ENCODE peak calls at places on chromosomes 12 and 14, in four cellular contexts. One of them, this sample, is unnamed.

GRCh38 chr12:109473006-109473405 is 4.1 kb downstream of the KCTD10 start:
- DNase-seq in posterior cingulate gyrus: no peak
- DNase-seq in activated T-cell treated with anti-CD3 and anti-CD28 coated beads, Interleukin-2, amount 50 U/mL, for 48 hours: no peak
- DNase-seq in cardiac fibroblast: no peak
- DNase-seq in this sample: no peak

GRCh38 chr14:51652168-51653095 is 722 bp downstream of the FRMD6 start:
- DNase-seq in posterior cingulate gyrus: peak; percentile 50
- DNase-seq in activated T-cell treated with anti-CD3 and anti-CD28 coated beads, Interleukin-2, amount 50 U/mL, for 48 hours: peak; percentile 83
- DNase-seq in cardiac fibroblast: no peak
- DNase-seq in this sample: no peak

GRCh38 chr12:52367876-52368275 is 595 bp upstream of the KRT85 start:
- DNase-seq in posterior cingulate gyrus: no peak
- DNase-seq in activated T-cell treated with anti-CD3 and anti-CD28 coated beads, Interleukin-2, amount 50 U/mL, for 48 hours: no peak
- DNase-seq in cardiac fibroblast: no peak
- DNase-seq in this sample: no peak

GRCh38 chr12:121937654-121938053 is 19.3 kb downstream of the CFAP251 start:
- DNase-seq in posterior cingulate gyrus: no peak
- DNase-seq in activated T-cell treated with anti-CD3 and anti-CD28 coated beads, Interleukin-2, amount 50 U/mL, for 48 hours: no peak
- DNase-seq in cardiac fibroblast: no peak
- DNase-seq in this sample: no peak

GRCh38 chr12:49897276-49897675 is 6.4 kb downstream of the FAIM2 start:
- DNase-seq in posterior cingulate gyrus: no peak
- DNase-seq in activated T-cell treated with anti-CD3 and anti-CD28 coated beads, Interleukin-2, amount 50 U/mL, for 48 hours: no peak
- DNase-seq in cardiac fibroblast: no peak
- DNase-seq in this sample: no peak

GRCh38 chr12:121888478-121889266 is at the start of gene PSMD9:
- DNase-seq in posterior cingulate gyrus: peak; percentile 96
- DNase-seq in activated T-cell treated with anti-CD3 and anti-CD28 coated beads, Interleukin-2, amount 50 U/mL, for 48 hours: peak; percentile 100
- DNase-seq in cardiac fibroblast: peak; percentile 98
- DNase-seq in this sample: peak; percentile 85

GRCh38 chr12:92470608-92471021 is 232.2 kb upstream of the PLEKHG7 start:
- DNase-seq in posterior cingulate gyrus: no peak
- DNase-seq in activated T-cell treated with anti-CD3 and anti-CD28 coated beads, Interleukin-2, amount 50 U/mL, for 48 hours: no peak
- DNase-seq in cardiac fibroblast: no peak
- DNase-seq in this sample: no peak

GRCh38 chr12:92208613-92209121 is 63.0 kb upstream of the BTG1 start:
- DNase-seq in posterior cingulate gyrus: no peak
- DNase-seq in activated T-cell treated with anti-CD3 and anti-CD28 coated beads, Interleukin-2, amount 50 U/mL, for 48 hours: no peak
- DNase-seq in cardiac fibroblast: peak; percentile 74
- DNase-seq in this sample: no peak

GRCh38 chr14:75662966-75663365 is 1.9 kb downstream of the TTLL5 start:
- DNase-seq in posterior cingulate gyrus: no peak
- DNase-seq in activated T-cell treated with anti-CD3 and anti-CD28 coated beads, Interleukin-2, amount 50 U/mL, for 48 hours: no peak
- DNase-seq in cardiac fibroblast: no peak
- DNase-seq in this sample: no peak

GRCh38 chr14:51977075-51977474 is 12.3 kb upstream of the RTRAF start:
- DNase-seq in posterior cingulate gyrus: no peak
- DNase-seq in activated T-cell treated with anti-CD3 and anti-CD28 coated beads, Interleukin-2, amount 50 U/mL, for 48 hours: no peak
- DNase-seq in cardiac fibroblast: no peak
- DNase-seq in this sample: no peak

GRCh38 chr12:117045175-117045997 is 53.8 kb downstream of the TESC start:
- DNase-seq in posterior cingulate gyrus: no peak
- DNase-seq in activated T-cell treated with anti-CD3 and anti-CD28 coated beads, Interleukin-2, amount 50 U/mL, for 48 hours: no peak
- DNase-seq in cardiac fibroblast: no peak
- DNase-seq in this sample: no peak

GRCh38 chr12:108828774-108829173 is 28.6 kb downstream of the SSH1 start:
- DNase-seq in posterior cingulate gyrus: no peak
- DNase-seq in activated T-cell treated with anti-CD3 and anti-CD28 coated beads, Interleukin-2, amount 50 U/mL, for 48 hours: no peak
- DNase-seq in cardiac fibroblast: peak; percentile 99
- DNase-seq in this sample: no peak

GRCh38 chr12:55188974-55189556 is 31.8 kb upstream of the OR10A7 start:
- DNase-seq in posterior cingulate gyrus: peak; percentile 35
- DNase-seq in activated T-cell treated with anti-CD3 and anti-CD28 coated beads, Interleukin-2, amount 50 U/mL, for 48 hours: no peak
- DNase-seq in cardiac fibroblast: peak; percentile 89
- DNase-seq in this sample: peak; percentile 19

GRCh38 chr14:54208751-54209150 is 188.1 kb upstream of the CDKN3 start:
- DNase-seq in posterior cingulate gyrus: no peak
- DNase-seq in activated T-cell treated with anti-CD3 and anti-CD28 coated beads, Interleukin-2, amount 50 U/mL, for 48 hours: no peak
- DNase-seq in cardiac fibroblast: no peak
- DNase-seq in this sample: no peak

GRCh38 chr14:31336646-31337045 is 83.7 kb downstream of the HEATR5A start:
- DNase-seq in posterior cingulate gyrus: no peak
- DNase-seq in activated T-cell treated with anti-CD3 and anti-CD28 coated beads, Interleukin-2, amount 50 U/mL, for 48 hours: no peak
- DNase-seq in cardiac fibroblast: peak; percentile 81
- DNase-seq in this sample: no peak

GRCh38 chr14:31703056-31703455 is 141.9 kb downstream of the NUBPL start:
- DNase-seq in posterior cingulate gyrus: no peak
- DNase-seq in activated T-cell treated with anti-CD3 and anti-CD28 coated beads, Interleukin-2, amount 50 U/mL, for 48 hours: no peak
- DNase-seq in cardiac fibroblast: no peak
- DNase-seq in this sample: no peak

GRCh38 chr14:20697273-20698017 is 8.9 kb downstream of the ANG start:
- DNase-seq in posterior cingulate gyrus: peak; percentile 75
- DNase-seq in activated T-cell treated with anti-CD3 and anti-CD28 coated beads, Interleukin-2, amount 50 U/mL, for 48 hours: peak; percentile 79
- DNase-seq in cardiac fibroblast: peak; percentile 88
- DNase-seq in this sample: no peak

GRCh38 chr12:100375023-100375737 is 18.3 kb downstream of the SLC17A8 start:
- DNase-seq in posterior cingulate gyrus: peak; percentile 74
- DNase-seq in activated T-cell treated with anti-CD3 and anti-CD28 coated beads, Interleukin-2, amount 50 U/mL, for 48 hours: no peak
- DNase-seq in cardiac fibroblast: peak; percentile 41
- DNase-seq in this sample: no peak